ENCODE peak calls at places on chromosomes 16 and 17, in nine cellular contexts. O is prostate gland, V is H54, B is A549, L is NB4, Y is GM12892, C is stomach, E is ovary, Q is uterus. T is an unnamed sample.

GRCh38 chr17:15381707-15382106 is 40.3 kb upstream of the TEKT3 start:
- DNase-seq in C (no peak), Q (no peak), Y (no peak), B (no peak), O (no peak), E (no peak), L (no peak), V (no peak), T (no peak)

GRCh38 chr16:73172621-73173312 is 124.8 kb upstream of the ZFHX3 start:
- DNase-seq in V (peak), Q (peak), C (peak), O (peak), B (no peak), L (no peak), Y (no peak), E (peak), T (no peak)

GRCh38 chr17:35630530-35631148 is 43.5 kb downstream of the AP2B1 start:
- DNase-seq in C (no peak), B (peak), L (no peak), Q (no peak), V (peak), Y (no peak), O (no peak), E (no peak), T (no peak)

GRCh38 chr16:2147981-2148671 is at the start of gene RAB26:
- DNase-seq in B (peak), O (peak), L (peak), C (peak), E (peak), Q (peak), V (peak), Y (no peak), T (peak)

GRCh38 chr17:78337244-78338109 is 22.4 kb downstream of the SOCS3 start:
- DNase-seq in B (peak), E (no peak), L (no peak), Y (peak), C (no peak), O (no peak), Q (no peak), V (no peak), T (no peak)

GRCh38 chr17:48745381-48746275 is 17.1 kb upstream of the HOXB13 start:
- DNase-seq in E (no peak), Y (no peak), B (no peak), V (no peak), C (no peak), L (no peak), O (peak), Q (no peak), T (no peak)

GRCh38 chr16:2614761-2615191 is 67.5 kb upstream of the KCTD5 start:
- DNase-seq in V (no peak), E (peak), L (no peak), Q (no peak), C (no peak), B (no peak), O (peak), Y (no peak), T (no peak)

GRCh38 chr17:76417499-76418143 is 33.2 kb downstream of the SPHK1 start:
- DNase-seq in V (no peak), E (no peak), L (no peak), O (no peak), C (no peak), Y (no peak), Q (no peak), B (no peak), T (no peak)

GRCh38 chr16:70694088-70694487 is 8.2 kb upstream of the MTSS2 start:
- DNase-seq in E (peak), Q (peak), B (peak), O (no peak), C (no peak), L (no peak), V (peak), Y (no peak), T (peak)

GRCh38 chr17:40956401-40957254 is 10.1 kb downstream of the KRT39 start:
- DNase-seq in B (peak), Y (no peak), V (peak), L (no peak), E (no peak), O (no peak), C (no peak), Q (no peak), T (no peak)

GRCh38 chr17:37147301-37147812 is 198.6 kb downstream of the AATF start:
- DNase-seq in E (no peak), O (peak), V (no peak), Y (peak), B (peak), Q (no peak), C (no peak), L (no peak), T (no peak)
- TF ChIP-seq POLR2A in E (no peak), O (no peak), V (no peak), Y (peak), B (no peak), Q (no peak), C (no peak), L (no peak), T (no peak)

GRCh38 chr17:1482686-1483445 is 9.6 kb downstream of the MYO1C start:
- DNase-seq in Q (no peak), Y (no peak), L (no peak), B (no peak), V (no peak), E (no peak), O (no peak), C (no peak), T (no peak)
- TF ChIP-seq POLR2A in Q (no peak), Y (no peak), L (no peak), B (no peak), V (no peak), E (no peak), O (no peak), C (no peak), T (no peak)

GRCh38 chr17:50480142-50480764 is 1.6 kb downstream of the RSAD1 start:
- DNase-seq in E (no peak), B (no peak), Y (no peak), C (no peak), V (no peak), O (no peak), L (no peak), Q (no peak), T (no peak)

GRCh38 chr17:50479522-50480141 is 972 bp downstream of the RSAD1 start:
- DNase-seq in O (peak), L (peak), B (peak), V (peak), Q (peak), E (peak), Y (no peak), C (peak), T (peak)

GRCh38 chr17:50476545-50477315 is 1.9 kb upstream of the RSAD1 start:
- DNase-seq in B (no peak), C (no peak), L (no peak), E (no peak), O (no peak), V (no peak), Q (no peak), Y (no peak), T (no peak)

GRCh38 chr17:50477976-50478375 is 684 bp upstream of the RSAD1 start:
- DNase-seq in Y (no peak), B (no peak), V (no peak), Q (no peak), L (no peak), E (no peak), O (no peak), C (no peak), T (no peak)

GRCh38 chr17:50478391-50479361 is at the start of gene RSAD1:
- DNase-seq in L (peak), Q (peak), V (peak), B (peak), C (peak), E (peak), Y (peak), O (peak), T (peak)
- TF ChIP-seq POLR2A in L (peak), Q (peak), V (peak), B (peak), C (no peak), E (peak), Y (peak), O (peak), T (peak)

GRCh38 chr16:50313596-50314483 is 47.5 kb downstream of the ADCY7 start:
- DNase-seq in E (peak), Q (peak), C (peak), L (peak), Y (peak), V (no peak), B (no peak), O (no peak), T (peak)
- TF ChIP-seq POLR2A in E (no peak), Q (no peak), C (no peak), L (no peak), Y (no peak), V (no peak), B (no peak), O (no peak), T (no peak)

GRCh38 chr16:57797526-57798266 is 4.6 kb downstream of the KIFC3 start:
- DNase-seq in Y (no peak), Q (no peak), B (peak), V (no peak), E (no peak), C (peak), O (peak), L (no peak), T (peak)
- TF ChIP-seq POLR2A in Y (no peak), Q (no peak), B (peak), V (no peak), E (no peak), C (no peak), O (no peak), L (no peak), T (no peak)

GRCh38 chr17:27295945-27296344 is 2.0 kb downstream of the WSB1 start:
- DNase-seq in V (no peak), Q (no peak), B (no peak), L (no peak), O (no peak), Y (no peak), E (no peak), C (no peak), T (no peak)

GRCh38 chr17:27294689-27295630 is 1.0 kb downstream of the WSB1 start:
- DNase-seq in Y (peak), B (peak), V (peak), L (peak), C (peak), E (no peak), Q (peak), O (peak), T (peak)

GRCh38 chr17:27299384-27300049 is 5.6 kb downstream of the WSB1 start:
- DNase-seq in B (no peak), Q (no peak), L (no peak), O (no peak), C (no peak), V (no peak), Y (no peak), E (no peak), T (no peak)

GRCh38 chr17:27293898-27294688 is at the start of gene WSB1:
- DNase-seq in V (peak), L (peak), E (peak), C (peak), O (peak), B (peak), Q (peak), Y (peak), T (peak)

DNA sequence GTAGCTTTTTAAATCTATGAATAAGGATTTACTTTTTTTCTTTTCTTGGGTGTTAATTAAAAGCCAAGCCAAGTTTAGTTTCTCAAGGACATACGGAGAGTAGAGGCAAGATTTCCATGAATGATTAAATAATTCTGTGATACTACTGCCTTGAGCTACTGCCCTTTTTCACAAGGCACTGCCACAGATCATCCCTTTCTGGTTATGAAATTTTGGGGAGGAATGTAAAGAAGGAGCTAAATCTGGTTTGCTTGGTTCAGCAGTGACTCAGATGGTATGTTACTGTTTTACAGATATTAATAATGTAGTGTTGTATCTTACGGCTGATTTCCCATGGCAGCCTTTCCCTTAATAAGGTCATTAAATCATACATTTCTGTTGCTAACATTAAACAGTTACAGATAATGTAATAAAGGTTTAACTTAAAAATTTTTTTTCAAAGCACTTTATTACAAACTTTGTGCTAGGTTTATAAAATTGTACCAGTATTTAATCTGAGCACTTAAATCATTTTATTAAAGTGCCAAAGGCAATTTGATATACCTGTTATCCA is 2.6 kb downstream of the WSB1 start:
- DNase-seq in Q (no peak), O (no peak), L (peak), B (peak), E (no peak), Y (no peak), C (no peak), V (no peak), T (no peak)
- TF ChIP-seq POLR2A in Q (no peak), O (no peak), L (no peak), B (no peak), E (no peak), Y (no peak), C (no peak), V (no peak), T (no peak)

T was measured in gastrocnemius medialis.